ENCODE peak calls at places on chromosomes 1 and 21, in eight cellular contexts. K, H, I, Z, L, U, Y and O are unnamed samples.

GRCh38 chr1:207959141-207959825 is 48.4 kb upstream of the CD34 start:
- DNase-seq in Y (no peak), Z (no peak), L (peak), K (peak), I (no peak), U (no peak), H (no peak), O (peak)

GRCh38 chr1:67298762-67299161 is 8.9 kb upstream of the IL12RB2 start:
- DNase-seq in Y (no peak), Z (no peak), I (no peak), L (no peak), U (no peak), K (no peak), H (no peak), O (no peak)

GRCh38 chr21:45995686-45996179 is 14.2 kb downstream of the COL6A1 start:
- DNase-seq in L (no peak), U (no peak), I (no peak), Z (no peak), K (no peak), Y (no peak), H (no peak), O (peak)

GRCh38 chr1:204574016-204574855 is 58.0 kb downstream of the MDM4 start:
- DNase-seq in K (no peak), Y (no peak), Z (no peak), U (no peak), I (no peak), L (no peak), H (no peak), O (no peak)

GRCh38 chr1:240074422-240074821 is 17.3 kb upstream of the FMN2 start:
- DNase-seq in Z (no peak), H (no peak), L (no peak), U (no peak), I (no peak), Y (no peak), K (no peak), O (no peak)

GRCh38 chr1:157418659-157419058 is 133.7 kb downstream of the FCRL5 start:
- DNase-seq in I (no peak), U (no peak), Y (no peak), Z (no peak), K (no peak), L (no peak), H (no peak), O (no peak)

GRCh38 chr1:9302745-9303524 is 10.2 kb downstream of the SPSB1 start:
- DNase-seq in L (no peak), Y (no peak), K (peak), Z (no peak), I (no peak), H (no peak), U (no peak), O (no peak)

GRCh38 chr1:63935148-63935547 is 161.3 kb downstream of the ROR1 start:
- DNase-seq in Z (peak), H (no peak), L (no peak), K (no peak), I (no peak), Y (no peak), U (no peak), O (no peak)

GRCh38 chr1:151054971-151055547 is 4.4 kb downstream of the CDC42SE1 start:
- DNase-seq in Y (no peak), L (no peak), U (no peak), K (no peak), I (no peak), H (no peak), Z (no peak), O (no peak)

GRCh38 chr1:13543927-13544556 is 30.2 kb upstream of the LRRC38 start:
- DNase-seq in I (no peak), L (peak), U (no peak), K (no peak), Z (no peak), Y (peak), H (no peak), O (peak)